ENCODE peak calls at places on chromosomes 11 and 22, in ten cellular contexts. One of them, this sample, is unnamed.

GRCh38 chr11:13661074-13661623 is 7.3 kb upstream of the FAR1 start:
- DNase-seq in HT1080: no peak
- DNase-seq in AML-193: no peak
- DNase-seq in activated CD4-positive, alpha-beta T cell treated with anti-CD3 and anti-CD28 coated beads for 48 hours: no peak
- DNase-seq in lower lobe of right lung: no peak
- DNase-seq in stimulated activated effector memory CD8-positive, alpha-beta T cell treated with anti-CD3 and anti-CD28 coated beads, Interleukin-12 subunit alpha, Interleukin-12 subunit beta, amount 100 ng/mL, for 72 hours: no peak
- DNase-seq in effector memory CD8-positive, alpha-beta T cell: no peak
- DNase-seq in stomach: no peak
- DNase-seq in SJSA1: no peak
- DNase-seq in neural crest cell: no peak
- DNase-seq in this sample: no peak

GRCh38 chr11:94882931-94883330 is 90.4 kb downstream of the CWC15 start:
- DNase-seq in HT1080: no peak
- DNase-seq in AML-193: no peak
- DNase-seq in activated CD4-positive, alpha-beta T cell treated with anti-CD3 and anti-CD28 coated beads for 48 hours: no peak
- DNase-seq in lower lobe of right lung: no peak
- DNase-seq in stimulated activated effector memory CD8-positive, alpha-beta T cell treated with anti-CD3 and anti-CD28 coated beads, Interleukin-12 subunit alpha, Interleukin-12 subunit beta, amount 100 ng/mL, for 72 hours: no peak
- DNase-seq in effector memory CD8-positive, alpha-beta T cell: no peak
- DNase-seq in stomach: no peak
- DNase-seq in SJSA1: no peak
- DNase-seq in neural crest cell: no peak
- DNase-seq in this sample: no peak

GRCh38 chr11:45204761-45205160 is 58.3 kb downstream of the PRDM11 start:
- DNase-seq in HT1080: no peak
- DNase-seq in AML-193: no peak
- DNase-seq in activated CD4-positive, alpha-beta T cell treated with anti-CD3 and anti-CD28 coated beads for 48 hours: no peak
- DNase-seq in lower lobe of right lung: no peak
- DNase-seq in stimulated activated effector memory CD8-positive, alpha-beta T cell treated with anti-CD3 and anti-CD28 coated beads, Interleukin-12 subunit alpha, Interleukin-12 subunit beta, amount 100 ng/mL, for 72 hours: no peak
- DNase-seq in effector memory CD8-positive, alpha-beta T cell: no peak
- DNase-seq in stomach: no peak
- DNase-seq in SJSA1: no peak
- DNase-seq in neural crest cell: no peak
- DNase-seq in this sample: no peak

GRCh38 chr22:49754674-49755590 is 72.7 kb downstream of the BRD1 start:
- DNase-seq in HT1080: no peak
- DNase-seq in AML-193: no peak
- DNase-seq in activated CD4-positive, alpha-beta T cell treated with anti-CD3 and anti-CD28 coated beads for 48 hours: no peak
- DNase-seq in lower lobe of right lung: no peak
- DNase-seq in stimulated activated effector memory CD8-positive, alpha-beta T cell treated with anti-CD3 and anti-CD28 coated beads, Interleukin-12 subunit alpha, Interleukin-12 subunit beta, amount 100 ng/mL, for 72 hours: no peak
- DNase-seq in effector memory CD8-positive, alpha-beta T cell: no peak
- DNase-seq in stomach: peak; percentile 22
- DNase-seq in SJSA1: peak; percentile 46
- DNase-seq in neural crest cell: no peak
- DNase-seq in this sample: no peak

GRCh38 chr22:24188705-24189248 is 7.5 kb downstream of the SUSD2 start:
- DNase-seq in HT1080: no peak
- DNase-seq in AML-193: no peak
- DNase-seq in activated CD4-positive, alpha-beta T cell treated with anti-CD3 and anti-CD28 coated beads for 48 hours: no peak
- DNase-seq in lower lobe of right lung: no peak
- DNase-seq in stimulated activated effector memory CD8-positive, alpha-beta T cell treated with anti-CD3 and anti-CD28 coated beads, Interleukin-12 subunit alpha, Interleukin-12 subunit beta, amount 100 ng/mL, for 72 hours: no peak
- DNase-seq in effector memory CD8-positive, alpha-beta T cell: no peak
- DNase-seq in stomach: no peak
- DNase-seq in SJSA1: no peak
- DNase-seq in neural crest cell: no peak
- DNase-seq in this sample: no peak

GRCh38 chr11:134702827-134703226 is 290.8 kb upstream of the B3GAT1 start:
- DNase-seq in HT1080: no peak
- DNase-seq in AML-193: no peak
- DNase-seq in activated CD4-positive, alpha-beta T cell treated with anti-CD3 and anti-CD28 coated beads for 48 hours: no peak
- DNase-seq in lower lobe of right lung: no peak
- DNase-seq in stimulated activated effector memory CD8-positive, alpha-beta T cell treated with anti-CD3 and anti-CD28 coated beads, Interleukin-12 subunit alpha, Interleukin-12 subunit beta, amount 100 ng/mL, for 72 hours: no peak
- DNase-seq in effector memory CD8-positive, alpha-beta T cell: no peak
- DNase-seq in stomach: no peak
- DNase-seq in SJSA1: no peak
- DNase-seq in neural crest cell: no peak
- DNase-seq in this sample: no peak

GRCh38 chr11:124623861-124624525 is 1.3 kb downstream of the TBRG1 start:
- DNase-seq in HT1080: no peak
- DNase-seq in AML-193: no peak
- DNase-seq in activated CD4-positive, alpha-beta T cell treated with anti-CD3 and anti-CD28 coated beads for 48 hours: no peak
- DNase-seq in lower lobe of right lung: no peak
- DNase-seq in stimulated activated effector memory CD8-positive, alpha-beta T cell treated with anti-CD3 and anti-CD28 coated beads, Interleukin-12 subunit alpha, Interleukin-12 subunit beta, amount 100 ng/mL, for 72 hours: no peak
- DNase-seq in effector memory CD8-positive, alpha-beta T cell: no peak
- DNase-seq in stomach: no peak
- DNase-seq in SJSA1: no peak
- DNase-seq in neural crest cell: no peak
- DNase-seq in this sample: peak; percentile 13

GRCh38 chr11:33013706-33014105 is 2.0 kb upstream of the DEPDC7 start:
- DNase-seq in HT1080: no peak
- DNase-seq in AML-193: no peak
- DNase-seq in activated CD4-positive, alpha-beta T cell treated with anti-CD3 and anti-CD28 coated beads for 48 hours: no peak
- DNase-seq in lower lobe of right lung: no peak
- DNase-seq in stimulated activated effector memory CD8-positive, alpha-beta T cell treated with anti-CD3 and anti-CD28 coated beads, Interleukin-12 subunit alpha, Interleukin-12 subunit beta, amount 100 ng/mL, for 72 hours: no peak
- DNase-seq in effector memory CD8-positive, alpha-beta T cell: no peak
- DNase-seq in stomach: no peak
- DNase-seq in SJSA1: no peak
- DNase-seq in neural crest cell: no peak
- DNase-seq in this sample: no peak

GRCh38 chr11:130431806-130432205 is 3.4 kb upstream of the ADAMTS8 start:
- DNase-seq in HT1080: no peak
- DNase-seq in AML-193: no peak
- DNase-seq in activated CD4-positive, alpha-beta T cell treated with anti-CD3 and anti-CD28 coated beads for 48 hours: no peak
- DNase-seq in lower lobe of right lung: no peak
- DNase-seq in stimulated activated effector memory CD8-positive, alpha-beta T cell treated with anti-CD3 and anti-CD28 coated beads, Interleukin-12 subunit alpha, Interleukin-12 subunit beta, amount 100 ng/mL, for 72 hours: no peak
- DNase-seq in effector memory CD8-positive, alpha-beta T cell: no peak
- DNase-seq in stomach: no peak
- DNase-seq in SJSA1: no peak
- DNase-seq in neural crest cell: no peak
- DNase-seq in this sample: no peak

GRCh38 chr11:83051760-83052671 is 19.7 kb downstream of the RAB30 start:
- DNase-seq in HT1080: peak; percentile 68
- DNase-seq in AML-193: no peak
- DNase-seq in activated CD4-positive, alpha-beta T cell treated with anti-CD3 and anti-CD28 coated beads for 48 hours: no peak
- DNase-seq in lower lobe of right lung: no peak
- DNase-seq in stimulated activated effector memory CD8-positive, alpha-beta T cell treated with anti-CD3 and anti-CD28 coated beads, Interleukin-12 subunit alpha, Interleukin-12 subunit beta, amount 100 ng/mL, for 72 hours: no peak
- DNase-seq in effector memory CD8-positive, alpha-beta T cell: no peak
- DNase-seq in stomach: no peak
- DNase-seq in SJSA1: peak; percentile 42
- DNase-seq in neural crest cell: no peak
- DNase-seq in this sample: peak; percentile 74

This sample was measured in kidney tubule cell.